ENCODE peak calls at places on chromosomes 6 and 20, in seven cellular contexts. U is KBM-7; M is cardiac septum; B is naive thymus-derived CD4-positive, alpha-beta T cell; I is stimulated activated CD4-positive, alpha-beta T cell treated with anti-CD3 and anti-CD28 coated beads, Interleukin-1b, Interleukin-23, amount 100 ng/mL, for 4 hours; K is mesenchymal stem cell; O is RKO. T is an unnamed sample.

GRCh38 chr20:59064214-59064722 is 21.7 kb upstream of the PRELID3B start:
- DNase-seq in O (no peak), K (no peak), M (no peak), B (no peak), U (no peak), I (no peak), T (no peak)

GRCh38 chr6:12570461-12571030 is 146.0 kb upstream of the PHACTR1 start:
- DNase-seq in I (no peak), B (no peak), K (no peak), U (no peak), M (no peak), O (no peak), T (no peak)

GRCh38 chr20:31831211-31831610 is 12.1 kb downstream of the MYLK2 start:
- DNase-seq in K (no peak), U (no peak), M (no peak), I (no peak), O (no peak), B (no peak), T (no peak)

GRCh38 chr6:166592818-166593217 is 6.3 kb upstream of the RAMACL start:
- DNase-seq in K (peak; percentile 90), U (no peak), M (no peak), B (no peak), I (no peak), O (no peak), T (no peak)

GRCh38 chr20:57292611-57293010 is 26.2 kb upstream of the BMP7 start:
- DNase-seq in O (no peak), B (no peak), I (no peak), M (no peak), K (no peak), U (no peak), T (no peak)

GRCh38 chr6:80607814-80608391 is 501.4 kb downstream of the BCKDHB start:
- DNase-seq in M (no peak), U (no peak), K (peak; percentile 91), I (no peak), O (peak; percentile 60), B (no peak), T (no peak)

GRCh38 chr6:84568971-84569370 is 195.4 kb downstream of the TBX18 start:
- DNase-seq in O (peak; percentile 30), B (no peak), K (peak; percentile 51), M (no peak), U (peak; percentile 11), I (no peak), T (no peak)

GRCh38 chr6:17012421-17013225 is 89.2 kb upstream of the STMND1 start:
- DNase-seq in K (peak; percentile 81), O (no peak), U (no peak), B (no peak), M (no peak), I (no peak), T (peak; percentile 27)

GRCh38 chr20:49854190-49854875 is 41.7 kb downstream of the SLC9A8 start:
- DNase-seq in B (no peak), K (peak; percentile 11), I (no peak), M (no peak), O (no peak), U (no peak), T (no peak)

GRCh38 chr6:4388675-4389074 is 253.3 kb upstream of the ECI2 start:
- DNase-seq in I (no peak), O (no peak), K (peak; percentile 78), B (no peak), M (no peak), U (no peak), T (no peak)

GRCh38 chr6:137351890-137352289 is 132.7 kb upstream of the IFNGR1 start:
- DNase-seq in O (no peak), I (no peak), U (peak; percentile 91), B (no peak), M (no peak), K (peak; percentile 19), T (no peak)

GRCh38 chr6:40810176-40810575 is 223.0 kb upstream of the LRFN2 start:
- DNase-seq in M (no peak), U (no peak), I (no peak), B (no peak), O (no peak), K (no peak), T (no peak)

GRCh38 chr20:8390500-8390899 is 258.4 kb downstream of the PLCB1 start:
- DNase-seq in O (no peak), U (no peak), K (no peak), B (no peak), I (no peak), M (no peak), T (no peak)

GRCh38 chr6:144415014-144415413 is 129.9 kb downstream of the UTRN start:
- DNase-seq in O (peak; percentile 35), B (no peak), U (no peak), M (no peak), K (peak; percentile 80), I (no peak), T (no peak)

GRCh38 chr6:26197736-26198625 is 110.8 kb downstream of the HFE start:
- DNase-seq in M (no peak), I (no peak), B (no peak), U (peak; percentile 90), K (peak; percentile 52), O (peak; percentile 76), T (no peak)

GRCh38 chr20:33843854-33844253 is 32.7 kb downstream of the CHMP4B start:
- DNase-seq in K (no peak), U (no peak), M (no peak), I (no peak), O (no peak), B (no peak), T (no peak)

GRCh38 chr20:58619847-58620431 is 31.1 kb upstream of the STX16 start:
- DNase-seq in U (no peak), B (no peak), O (peak; percentile 56), K (no peak), I (no peak), M (no peak), T (no peak)

GRCh38 chr6:167680605-167681149 is 146.0 kb upstream of the AFDN start:
- DNase-seq in K (no peak), M (peak; percentile 70), U (no peak), B (no peak), I (no peak), O (no peak), T (no peak)

GRCh38 chr6:41442800-41443501 is 103.2 kb upstream of the FOXP4 start:
- DNase-seq in O (no peak), I (no peak), B (no peak), K (peak; percentile 52), M (no peak), U (peak; percentile 19), T (peak; percentile 76)

GRCh38 chr6:21587182-21587924 is 6.2 kb upstream of the SOX4 start:
- DNase-seq in B (peak; percentile 16), K (peak; percentile 81), U (peak; percentile 84), M (peak; percentile 83), O (peak; percentile 71), I (no peak), T (peak; percentile 39)

GRCh38 chr20:24633026-24633425 is 163.6 kb downstream of the SYNDIG1 start:
- DNase-seq in B (no peak), M (no peak), I (no peak), U (no peak), K (no peak), O (no peak), T (no peak)

GRCh38 chr6:70957284-70957617 is 391 bp upstream of the B3GAT2 start:
- DNase-seq in M (no peak), O (no peak), I (no peak), B (no peak), U (no peak), K (no peak), T (no peak)

GRCh38 chr6:39821739-39822532 is 29.8 kb downstream of the DAAM2 start:
- DNase-seq in B (no peak), O (no peak), U (no peak), M (no peak), K (no peak), I (no peak), T (no peak)

GRCh38 chr6:161630674-161631073 is 356.8 kb upstream of the AGPAT4 start:
- DNase-seq in K (no peak), B (no peak), M (no peak), U (no peak), O (no peak), I (no peak), T (no peak)

GRCh38 chr6:28252507-28252975 is 472 bp upstream of the ZKSCAN4 start:
- DNase-seq in U (peak; percentile 51), B (no peak), M (no peak), I (no peak), O (no peak), K (peak; percentile 11), T (no peak)

GRCh38 chr6:317452-318144 is 25.3 kb downstream of the DUSP22 start:
- DNase-seq in K (no peak), U (no peak), B (no peak), M (peak; percentile 72), I (no peak), O (no peak), T (no peak)

GRCh38 chr6:45830441-45831139 is 185.1 kb downstream of the CLIC5 start:
- DNase-seq in B (no peak), U (peak; percentile 82), O (no peak), M (no peak), K (peak; percentile 46), I (no peak), T (no peak)

GRCh38 chr6:75098709-75099108 is 107.1 kb downstream of the COL12A1 start:
- DNase-seq in O (peak; percentile 81), I (no peak), U (peak; percentile 3), B (no peak), M (no peak), K (peak; percentile 94), T (peak; percentile 22)

GRCh38 chr6:30821862-30822784 is 62.2 kb upstream of the DDR1 start:
- DNase-seq in M (no peak), I (no peak), O (peak; percentile 64), K (peak; percentile 64), U (no peak), B (no peak), T (no peak)

GRCh38 chr6:106197441-106197840 is 111.3 kb downstream of the PRDM1 start:
- DNase-seq in K (no peak), B (no peak), O (no peak), M (no peak), U (peak; percentile 49), I (no peak), T (no peak)

GRCh38 chr20:18001131-18001921 is 32.5 kb downstream of the MGME1 start:
- DNase-seq in U (no peak), B (no peak), O (peak; percentile 13), I (no peak), M (no peak), K (peak; percentile 85), T (no peak)

GRCh38 chr6:7993952-7994351 is 70.2 kb downstream of the BLOC1S5 start:
- DNase-seq in B (no peak), O (no peak), K (no peak), I (no peak), M (no peak), U (no peak), T (no peak)

GRCh38 chr6:139308936-139309603 is 17.3 kb upstream of the TXLNB start:
- DNase-seq in M (no peak), I (no peak), O (no peak), U (no peak), K (peak; percentile 74), B (no peak), T (no peak)

GRCh38 chr20:50404419-50405234 is 105.6 kb upstream of the PTPN1 start:
- DNase-seq in K (no peak), U (no peak), B (no peak), O (no peak), M (no peak), I (no peak), T (no peak)

GRCh38 chr6:129634411-129635230 is 75.4 kb downstream of the ARHGAP18 start:
- DNase-seq in O (no peak), I (no peak), M (no peak), B (no peak), U (no peak), K (peak; percentile 41), T (no peak)

T was measured in HEK293T.